ENCODE peak calls at places on chromosomes 3 and 15, in seven cellular contexts. T is astrocyte of the spinal cord; S is H1; E is CD8-positive, alpha-beta T cell; O is lower lobe of right lung; V is tibial artery; R is brain microvascular endothelial cell. D is an unnamed sample.
A peak's percentile ranks its signal among the peaks of the same experiment; 100 is the strongest.

GRCh38 chr3:183188895-183189462 is 26.4 kb upstream of the LAMP3 start:
- DNase-seq in T (peak; percentile 23), S (peak; percentile 73), E (no peak), O (peak; percentile 64), V (no peak), R (peak; percentile 25), D (no peak)

GRCh38 chr3:185942907-185943306 is 5.1 kb upstream of the TRA2B start:
- DNase-seq in T (no peak), S (no peak), E (no peak), O (no peak), V (no peak), R (no peak), D (no peak)

GRCh38 chr15:80611543-80612080 is 83.5 kb upstream of the ABHD17C start:
- DNase-seq in T (no peak), S (peak; percentile 40), E (no peak), O (no peak), V (no peak), R (no peak), D (no peak)

GRCh38 chr3:139427283-139428060 is 38.0 kb upstream of the COPB2 start:
- DNase-seq in T (peak; percentile 82), S (no peak), E (no peak), O (no peak), V (no peak), R (peak; percentile 59), D (peak; percentile 74)

GRCh38 chr3:69216981-69217380 is 94.6 kb upstream of the LMOD3 start:
- DNase-seq in T (no peak), S (no peak), E (no peak), O (no peak), V (no peak), R (no peak), D (no peak)

GRCh38 chr3:77468408-77469045 is 428.6 kb downstream of the ROBO2 start:
- DNase-seq in T (peak; percentile 6), S (no peak), E (no peak), O (no peak), V (no peak), R (no peak), D (no peak)

GRCh38 chr3:156818890-156819289 is 7.3 kb upstream of the LEKR1 start:
- DNase-seq in T (peak; percentile 70), S (no peak), E (no peak), O (no peak), V (no peak), R (peak; percentile 84), D (no peak)

GRCh38 chr15:64843996-64844395 is 2.3 kb downstream of the PLEKHO2 start:
- DNase-seq in T (no peak), S (no peak), E (no peak), O (no peak), V (no peak), R (no peak), D (no peak)

GRCh38 chr3:43319364-43319763 is 33.0 kb downstream of the SNRK start:
- DNase-seq in T (no peak), S (no peak), E (no peak), O (no peak), V (no peak), R (no peak), D (no peak)

GRCh38 chr3:151296226-151296625 is 17.9 kb upstream of the P2RY14 start:
- DNase-seq in T (no peak), S (no peak), E (no peak), O (no peak), V (no peak), R (no peak), D (no peak)

GRCh38 chr15:99998661-99999101 is 265.4 kb upstream of the LYSMD4 start:
- DNase-seq in T (no peak), S (no peak), E (no peak), O (no peak), V (peak; percentile 54), R (no peak), D (no peak)

GRCh38 chr3:125119752-125120369 is 64.1 kb upstream of the HEG1 start:
- DNase-seq in T (peak; percentile 22), S (no peak), E (no peak), O (no peak), V (no peak), R (no peak), D (no peak)

GRCh38 chr3:45887759-45888511 is 1.6 kb downstream of the CCR9 start:
- DNase-seq in T (no peak), S (no peak), E (no peak), O (no peak), V (no peak), R (no peak), D (no peak)

GRCh38 chr3:110568246-110568645 is 503.4 kb upstream of the NECTIN3 start:
- DNase-seq in T (peak; percentile 94), S (no peak), E (no peak), O (no peak), V (no peak), R (peak; percentile 69), D (peak; percentile 90)

GRCh38 chr3:38706961-38707360 is 57.5 kb upstream of the SCN5A start:
- DNase-seq in T (no peak), S (no peak), E (no peak), O (no peak), V (no peak), R (no peak), D (no peak)
- H3K4me3 ChIP-seq in T (no peak overlapping the region), S (no peak overlapping the region), E (no peak overlapping the region), O (no peak overlapping the region), V (no peak overlapping the region), R (no peak overlapping the region), D (no peak overlapping the region)

GRCh38 chr3:133649486-133650068 is 12.2 kb downstream of the TOPBP1 start:
- DNase-seq in T (no peak), S (no peak), E (no peak), O (no peak), V (no peak), R (no peak), D (no peak)

GRCh38 chr3:133641254-133641653 is 20.5 kb downstream of the TOPBP1 start:
- DNase-seq in T (no peak), S (no peak), E (no peak), O (no peak), V (no peak), R (no peak), D (no peak)

GRCh38 chr3:133643611-133644010 is 18.1 kb downstream of the TOPBP1 start:
- DNase-seq in T (no peak), S (no peak), E (no peak), O (no peak), V (no peak), R (peak; percentile 52), D (no peak)

DNA sequence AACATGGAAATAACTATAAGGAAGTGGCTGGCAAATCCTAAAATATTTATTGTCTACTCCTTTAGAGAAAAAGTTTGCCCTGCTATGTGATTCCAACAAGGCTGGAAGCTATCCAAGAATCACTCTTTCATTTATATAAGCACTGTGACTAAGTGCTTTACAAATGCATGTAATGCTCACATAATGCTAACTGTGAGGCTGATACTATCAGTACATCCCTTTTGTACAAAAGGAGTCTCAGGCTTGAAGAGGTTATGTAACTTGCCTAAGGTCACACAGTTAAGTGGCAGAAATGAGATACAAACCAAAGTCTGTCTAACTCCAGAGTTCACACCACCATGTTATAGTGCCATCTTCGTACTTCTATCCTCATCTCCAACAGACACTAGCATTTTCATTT is 17.0 kb downstream of the TOPBP1 start:
- DNase-seq in T (peak; percentile 87), S (no peak), E (no peak), O (no peak), V (no peak), R (peak; percentile 76), D (peak; percentile 66)
- TF ChIP-seq CTCF in T (no peak), S (no peak), E (no peak), O (no peak), V (no peak), R (no peak), D (no peak)

GRCh38 chr15:83653639-83654378 is at the start of gene ADAMTSL3:
- DNase-seq in T (peak; percentile 11), S (peak; percentile 78), E (no peak), O (peak; percentile 81), V (peak; percentile 89), R (no peak), D (peak; percentile 9)

GRCh38 chr15:83651541-83651940 is 2.4 kb upstream of the ADAMTSL3 start:
- DNase-seq in T (no peak), S (no peak), E (no peak), O (no peak), V (no peak), R (no peak), D (no peak)

GRCh38 chr15:83652606-83653204 is 1.2 kb upstream of the ADAMTSL3 start:
- DNase-seq in T (no peak), S (no peak), E (no peak), O (no peak), V (no peak), R (no peak), D (no peak)

GRCh38 chr15:83654379-83655236 is 685 bp downstream of the ADAMTSL3 start:
- DNase-seq in T (no peak), S (peak; percentile 74), E (no peak), O (no peak), V (peak; percentile 78), R (no peak), D (no peak)

GRCh38 chr15:83653288-83653638 is 660 bp upstream of the ADAMTSL3 start:
- DNase-seq in T (no peak), S (peak; percentile 73), E (no peak), O (no peak), V (no peak), R (no peak), D (no peak)
- H3K4me3 ChIP-seq in T (no peak overlapping the region), S (peak overlapping the region; percentile 41), E (no peak overlapping the region), O (peak overlapping the region; percentile 59), V (peak overlapping the region; percentile 75), R (no peak overlapping the region), D (no peak overlapping the region)

GRCh38 chr3:169207089-169207488 is 456.4 kb downstream of the MECOM start:
- DNase-seq in T (no peak), S (no peak), E (no peak), O (no peak), V (no peak), R (no peak), D (no peak)
- TF ChIP-seq CTCF in T (no peak), S (no peak), E (no peak), O (no peak), V (no peak), R (no peak), D (no peak)

DNA sequence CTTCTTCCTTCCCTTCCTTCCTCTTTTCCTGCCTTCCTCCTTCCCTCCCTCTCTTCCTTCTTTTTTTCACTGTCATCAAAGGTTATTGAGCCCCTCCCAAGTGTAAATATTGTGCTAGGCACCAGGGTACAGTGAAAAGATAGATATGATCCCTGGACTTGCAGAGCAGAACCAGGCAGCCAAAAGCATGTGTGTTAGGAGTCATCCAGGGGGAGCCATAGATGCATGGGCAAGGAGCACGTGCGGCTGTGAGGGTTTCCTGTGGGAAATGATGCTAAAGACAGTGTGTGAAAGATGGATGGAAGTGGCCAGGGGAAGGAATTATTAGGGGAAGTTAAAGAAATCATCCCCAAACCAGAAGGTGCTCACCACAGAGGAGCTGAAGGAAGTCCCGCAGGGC is 65.2 kb downstream of the NR2F2 start:
- DNase-seq in T (no peak), S (no peak), E (no peak), O (no peak), V (no peak), R (no peak), D (no peak)
- H3K4me3 ChIP-seq in T (no peak overlapping the region), S (no peak overlapping the region), E (no peak overlapping the region), O (no peak overlapping the region), V (no peak overlapping the region), R (no peak overlapping the region), D (no peak overlapping the region)

D was measured in astrocyte of the cerebellum.